ENCODE peak calls at places on chromosomes 6 and 20, in nine cellular contexts. C is GM23248; Q is mesendoderm; R is AG04450; U is naive thymus-derived CD4-positive, alpha-beta T cell; P is PC-9; J is gastrocnemius medialis; H is ovary; L is body of pancreas. Y is an unnamed sample.
A peak's percentile ranks its signal among the peaks of the same experiment; 100 is the strongest.

GRCh38 chr6:12075067-12075563 is 63.0 kb downstream of the HIVEP1 start:
- DNase-seq in C (peak; percentile 25), Q (no peak), R (no peak), U (peak; percentile 43), P (no peak), J (no peak), H (no peak), L (no peak), Y (peak; percentile 12)

GRCh38 chr6:127460465-127460864 is 1.3 kb upstream of the KIAA0408 start:
- DNase-seq in C (no peak), Q (no peak), R (no peak), U (no peak), P (no peak), J (no peak), H (no peak), L (no peak), Y (no peak)

GRCh38 chr6:153493501-153493900 is 362.4 kb upstream of the RGS17 start:
- DNase-seq in C (no peak), Q (no peak), R (no peak), U (no peak), P (no peak), J (no peak), H (no peak), L (no peak), Y (no peak)

GRCh38 chr20:64183313-64183712 is 19.1 kb downstream of the MYT1 start:
- DNase-seq in C (no peak), Q (no peak), R (no peak), U (no peak), P (no peak), J (no peak), H (no peak), L (no peak), Y (no peak)

GRCh38 chr20:35539756-35540212 is 2.1 kb upstream of the ERGIC3 start:
- DNase-seq in C (no peak), Q (peak; percentile 98), R (no peak), U (no peak), P (no peak), J (no peak), H (no peak), L (peak; percentile 49), Y (no peak)

GRCh38 chr6:154001494-154002285 is 37.4 kb upstream of the OPRM1 start:
- DNase-seq in C (no peak), Q (no peak), R (no peak), U (no peak), P (no peak), J (no peak), H (no peak), L (no peak), Y (no peak)

GRCh38 chr6:126628125-126628524 is 288.2 kb downstream of the CENPW start:
- DNase-seq in C (no peak), Q (peak; percentile 72), R (no peak), U (no peak), P (no peak), J (no peak), H (no peak), L (no peak), Y (no peak)

GRCh38 chr6:110140650-110141049 is 38.8 kb downstream of the WASF1 start:
- DNase-seq in C (peak; percentile 80), Q (peak; percentile 77), R (peak; percentile 13), U (no peak), P (peak; percentile 39), J (no peak), H (no peak), L (no peak), Y (peak; percentile 64)

GRCh38 chr6:130725551-130725950 is 101.7 kb upstream of the SMLR1 start:
- DNase-seq in C (no peak), Q (no peak), R (no peak), U (no peak), P (no peak), J (no peak), H (no peak), L (no peak), Y (peak; percentile 24)

GRCh38 chr6:154432533-154433476 is 76.2 kb upstream of the IPCEF1 start:
- DNase-seq in C (peak; percentile 6), Q (no peak), R (no peak), U (no peak), P (no peak), J (no peak), H (no peak), L (no peak), Y (no peak)

GRCh38 chr6:170116643-170117042 is 174.2 kb downstream of the DLL1 start:
- DNase-seq in C (no peak), Q (no peak), R (no peak), U (no peak), P (no peak), J (no peak), H (no peak), L (peak; percentile 7), Y (no peak)

GRCh38 chr6:121354764-121355163 is 20.5 kb upstream of the TBC1D32 start:
- DNase-seq in C (peak; percentile 36), Q (no peak), R (no peak), U (no peak), P (no peak), J (no peak), H (no peak), L (no peak), Y (no peak)

GRCh38 chr6:40904583-40905194 is 134.3 kb downstream of the UNC5CL start:
- DNase-seq in C (no peak), Q (no peak), R (no peak), U (no peak), P (no peak), J (no peak), H (no peak), L (no peak), Y (no peak)

GRCh38 chr6:158218467-158218866 is 50.3 kb downstream of the GTF2H5 start:
- DNase-seq in C (no peak), Q (no peak), R (no peak), U (no peak), P (no peak), J (no peak), H (no peak), L (no peak), Y (no peak)

GRCh38 chr20:50434653-50435396 is 75.4 kb upstream of the PTPN1 start:
- DNase-seq in C (peak; percentile 74), Q (peak; percentile 89), R (peak; percentile 53), U (no peak), P (peak; percentile 98), J (no peak), H (no peak), L (no peak), Y (peak; percentile 65)

GRCh38 chr6:52558266-52559000 is 18.4 kb downstream of the TRAM2 start:
- DNase-seq in C (peak; percentile 59), Q (no peak), R (no peak), U (no peak), P (no peak), J (no peak), H (no peak), L (no peak), Y (no peak)

GRCh38 chr20:2297352-2297717 is 1.5 kb downstream of the TGM3 start:
- DNase-seq in C (no peak), Q (peak; percentile 53), R (no peak), U (no peak), P (no peak), J (no peak), H (no peak), L (peak; percentile 54), Y (no peak)

GRCh38 chr6:64680446-64680845 is 1026.6 kb downstream of the EYS start:
- DNase-seq in C (no peak), Q (peak; percentile 11), R (no peak), U (no peak), P (peak; percentile 54), J (no peak), H (no peak), L (no peak), Y (no peak)

GRCh38 chr20:37314099-37314498 is 24.6 kb downstream of the MANBAL start:
- DNase-seq in C (no peak), Q (peak; percentile 61), R (no peak), U (no peak), P (no peak), J (no peak), H (no peak), L (no peak), Y (no peak)
- H3K27ac ChIP-seq in C (peak overlapping the region; percentile 74), Q (peak overlapping the region; percentile 64), R (peak overlapping the region; percentile 87), U (no peak overlapping the region), P (no peak overlapping the region), J (peak overlapping the region; percentile 79), H (peak overlapping the region; percentile 94), L (no peak overlapping the region), Y (no peak overlapping the region)

DNA sequence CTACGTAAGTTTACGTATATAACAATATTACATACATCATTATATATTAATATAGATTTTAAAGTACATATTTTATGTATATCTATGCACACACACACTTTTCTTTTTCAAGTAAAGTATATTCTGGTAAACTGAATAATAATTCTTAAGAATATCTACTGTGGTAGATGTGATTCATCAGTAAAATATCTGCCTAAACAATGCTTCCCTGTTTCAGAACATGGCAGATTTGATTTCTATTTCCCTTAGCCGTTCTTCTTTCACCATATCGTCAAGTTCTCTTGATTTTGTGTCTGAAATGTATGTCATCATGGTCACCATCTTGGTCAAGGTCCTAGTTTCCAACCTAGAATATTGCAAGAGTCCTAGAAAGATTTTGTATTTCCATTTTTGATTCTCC is 195.6 kb downstream of the HDGFL1 start:
- DNase-seq in C (peak; percentile 6), Q (no peak), R (no peak), U (no peak), P (no peak), J (no peak), H (no peak), L (no peak), Y (no peak)
- H3K27ac ChIP-seq in C (no peak overlapping the region), Q (no peak overlapping the region), R (no peak overlapping the region), U (no peak overlapping the region), P (no peak overlapping the region), J (no peak overlapping the region), H (no peak overlapping the region), L (no peak overlapping the region), Y (peak overlapping the region; percentile 66)

GRCh38 chr6:30641048-30641447 is 5.9 kb upstream of the C6orf136 start:
- DNase-seq in C (no peak), Q (no peak), R (no peak), U (no peak), P (no peak), J (no peak), H (no peak), L (no peak), Y (no peak)
- H3K27ac ChIP-seq in C (no peak overlapping the region), Q (no peak overlapping the region), R (no peak overlapping the region), U (peak overlapping the region; percentile 11), P (no peak overlapping the region), J (no peak overlapping the region), H (no peak overlapping the region), L (no peak overlapping the region), Y (no peak overlapping the region)

GRCh38 chr6:34152806-34153565 is 7.1 kb upstream of the GRM4 start:
- DNase-seq in C (no peak), Q (no peak), R (no peak), U (no peak), P (no peak), J (no peak), H (no peak), L (no peak), Y (no peak)

GRCh38 chr6:34149831-34150400 is 4.0 kb upstream of the GRM4 start:
- DNase-seq in C (no peak), Q (no peak), R (no peak), U (no peak), P (no peak), J (no peak), H (no peak), L (no peak), Y (no peak)

GRCh38 chr6:34150766-34151165 is 4.9 kb upstream of the GRM4 start:
- DNase-seq in C (no peak), Q (no peak), R (no peak), U (no peak), P (no peak), J (no peak), H (no peak), L (no peak), Y (no peak)

GRCh38 chr6:34151321-34152041 is 5.6 kb upstream of the GRM4 start:
- DNase-seq in C (no peak), Q (peak; percentile 71), R (no peak), U (no peak), P (no peak), J (no peak), H (no peak), L (no peak), Y (no peak)

GRCh38 chr6:34152042-34152524 is 6.2 kb upstream of the GRM4 start:
- DNase-seq in C (no peak), Q (no peak), R (no peak), U (no peak), P (no peak), J (no peak), H (no peak), L (no peak), Y (no peak)
- H3K27ac ChIP-seq in C (no peak overlapping the region), Q (no peak overlapping the region), R (no peak overlapping the region), U (no peak overlapping the region), P (no peak overlapping the region), J (no peak overlapping the region), H (no peak overlapping the region), L (no peak overlapping the region), Y (no peak overlapping the region)

Y was measured in epithelial cell of prostate.